ENCODE peak calls at places on chromosomes 4 and X, in five cellular contexts. B, W, L, M and K are unnamed samples.
A peak's percentile ranks its signal among the peaks of the same experiment; 100 is the strongest.

GRCh38 chrX:110399497-110399896 is 40.8 kb downstream of the RTL9 start:
- DNase-seq in M (no peak), W (no peak), L (no peak), B (no peak), K (no peak)

GRCh38 chrX:74613350-74614192 is 853 bp downstream of the RLIM start:
- DNase-seq in W (no peak), M (peak; percentile 24), B (no peak), L (peak; percentile 34), K (no peak)

GRCh38 chr4:156665779-156666366 is 305.7 kb downstream of the PDGFC start:
- DNase-seq in B (no peak), L (no peak), W (no peak), M (no peak), K (no peak)

GRCh38 chr4:83189631-83190136 is 75.2 kb upstream of the PLAC8 start:
- DNase-seq in L (no peak), B (no peak), M (no peak), W (no peak), K (no peak)

GRCh38 chrX:77014655-77015377 is 432.4 kb upstream of the FGF16 start:
- DNase-seq in W (no peak), B (no peak), L (no peak), M (no peak), K (no peak)

GRCh38 chr4:99156992-99157391 is 12.9 kb upstream of the ADH4 start:
- DNase-seq in B (no peak), M (no peak), W (no peak), L (no peak), K (no peak)

GRCh38 chrX:110146521-110146920 is 143.6 kb downstream of the TMEM164 start:
- DNase-seq in M (peak; percentile 67), W (no peak), L (peak; percentile 51), B (peak; percentile 30), K (no peak)

GRCh38 chrX:68672581-68673318 is 25.3 kb downstream of the STARD8 start:
- DNase-seq in M (no peak), B (peak; percentile 27), W (peak; percentile 72), L (no peak), K (no peak)

GRCh38 chrX:106903856-106904528 is 851 bp upstream of the RIPPLY1 start:
- DNase-seq in B (no peak), M (no peak), W (no peak), L (no peak), K (no peak)

GRCh38 chr4:153472122-153473037 is 6.2 kb downstream of the TMEM131L start:
- DNase-seq in M (no peak), W (no peak), L (no peak), B (no peak), K (no peak)